ENCODE peak calls at places on chromosomes 6 and 20, in six cellular contexts. C is heart left ventricle, W is Peyer's patch, U is endodermal cell, O is kidney epithelial cell, K is fibroblast of mammary gland. D is an unnamed sample.

GRCh38 chr6:125232466-125232865 is 69.3 kb downstream of the HDDC2 start:
- DNase-seq in U (no peak), O (no peak), W (no peak), C (no peak), K (peak), D (no peak)

GRCh38 chr6:81451787-81452186 is 300.7 kb downstream of the TENT5A start:
- DNase-seq in K (peak), U (peak), C (no peak), O (peak), W (no peak), D (no peak)

GRCh38 chr20:63643499-63643898 is 9.7 kb downstream of the STMN3 start:
- DNase-seq in O (no peak), K (no peak), W (no peak), U (no peak), C (no peak), D (no peak)

GRCh38 chr20:21396045-21396893 is 1.1 kb downstream of the NKX2-4 start:
- DNase-seq in W (no peak), U (peak), C (no peak), K (no peak), O (no peak), D (no peak)

GRCh38 chr6:41344865-41345264 is 9.5 kb downstream of the NCR2 start:
- DNase-seq in O (no peak), W (no peak), C (no peak), U (no peak), K (no peak), D (no peak)

GRCh38 chr6:41505084-41506049 is 40.8 kb upstream of the FOXP4 start:
- DNase-seq in K (peak), O (no peak), W (peak), C (peak), U (peak), D (peak)

GRCh38 chr6:142907544-142907943 is 37.4 kb downstream of the HIVEP2 start:
- DNase-seq in O (no peak), C (no peak), W (no peak), U (no peak), K (no peak), D (no peak)

GRCh38 chr6:56863366-56863765 is 91.5 kb upstream of the BEND6 start:
- DNase-seq in K (peak), U (no peak), C (no peak), O (no peak), W (peak), D (no peak)

GRCh38 chr20:25081065-25081729 is 744 bp downstream of the VSX1 start:
- DNase-seq in C (no peak), K (no peak), O (no peak), W (no peak), U (peak), D (no peak)

GRCh38 chr6:117484052-117484646 is 1.7 kb downstream of the DCBLD1 start:
- DNase-seq in O (no peak), C (no peak), K (no peak), W (no peak), U (no peak), D (no peak)

GRCh38 chr6:143427109-143427817 is 23.2 kb downstream of the ADAT2 start:
- DNase-seq in U (peak), C (peak), W (peak), K (peak), O (no peak), D (peak)

GRCh38 chr20:51697119-51697826 is 70.9 kb downstream of the ATP9A start:
- DNase-seq in K (peak), C (no peak), O (no peak), U (no peak), W (no peak), D (no peak)

GRCh38 chr6:79946242-79946641 is 1.1 kb downstream of the ELOVL4 start:
- DNase-seq in C (no peak), W (no peak), U (peak), K (peak), O (no peak), D (no peak)

GRCh38 chr20:24672886-24673677 is 203.7 kb downstream of the SYNDIG1 start:
- DNase-seq in O (peak), U (no peak), C (no peak), K (peak), W (no peak), D (no peak)

GRCh38 chr6:137116807-137117206 is 56.6 kb downstream of the IL22RA2 start:
- DNase-seq in O (no peak), K (no peak), W (no peak), U (no peak), C (no peak), D (no peak)

GRCh38 chr6:166465671-166466087 is 82.9 kb upstream of the MPC1 start:
- DNase-seq in C (peak), W (no peak), U (no peak), K (peak), O (no peak), D (peak)

GRCh38 chr20:20371681-20372080 is 3.8 kb downstream of the INSM1 start:
- DNase-seq in W (no peak), O (no peak), U (no peak), C (no peak), K (no peak), D (no peak)

GRCh38 chr6:129766959-129767728 is 57.2 kb upstream of the ARHGAP18 start:
- DNase-seq in O (no peak), C (no peak), K (peak), W (peak), U (peak), D (no peak)

GRCh38 chr20:34345426-34345757 is 17.7 kb upstream of the ITCH start:
- DNase-seq in C (no peak), O (no peak), U (no peak), W (no peak), K (no peak), D (no peak)

GRCh38 chr6:149389509-149390297 is 10.4 kb upstream of the SUMO4 start:
- DNase-seq in O (no peak), W (no peak), C (no peak), K (peak), U (no peak), D (no peak)

GRCh38 chr6:149393002-149393679 is 6.9 kb upstream of the SUMO4 start:
- DNase-seq in C (no peak), O (no peak), W (no peak), K (peak), U (no peak), D (no peak)

GRCh38 chr6:149392093-149392492 is 8.0 kb upstream of the SUMO4 start:
- DNase-seq in K (no peak), O (no peak), W (no peak), U (no peak), C (no peak), D (no peak)

GRCh38 chr6:149395185-149395584 is 4.9 kb upstream of the SUMO4 start:
- DNase-seq in W (no peak), U (no peak), K (no peak), C (no peak), O (no peak), D (no peak)

GRCh38 chr6:149392535-149392934 is 7.5 kb upstream of the SUMO4 start:
- DNase-seq in C (no peak), O (no peak), U (no peak), K (no peak), W (no peak), D (no peak)
- TF ChIP-seq CTCF in C (no peak), O (no peak), U (no peak), K (no peak), W (no peak), D (no peak)

GRCh38 chr6:157020398-157021266 is 243.5 kb downstream of the ARID1B start:
- DNase-seq in W (peak), U (peak), K (peak), C (peak), O (no peak), D (peak)

GRCh38 chr6:157017861-157018260 is 240.7 kb downstream of the ARID1B start:
- DNase-seq in W (no peak), O (peak), K (peak), U (no peak), C (no peak), D (no peak)

GRCh38 chr6:157021267-157022021 is 244.3 kb downstream of the ARID1B start:
- DNase-seq in O (peak), W (peak), C (peak), K (peak), U (peak), D (peak)

GRCh38 chr6:157019115-157019628 is 242.0 kb downstream of the ARID1B start:
- DNase-seq in K (peak), U (no peak), O (no peak), C (no peak), W (no peak), D (no peak)

GRCh38 chr6:157019733-157020132 is 242.6 kb downstream of the ARID1B start:
- DNase-seq in O (no peak), W (no peak), C (no peak), U (no peak), K (peak), D (no peak)
- TF ChIP-seq CTCF in O (no peak), W (no peak), C (no peak), U (no peak), K (no peak), D (no peak)

GRCh38 chr6:115972679-115973078 is 88.0 kb downstream of the FRK start:
- DNase-seq in C (no peak), K (no peak), O (no peak), W (no peak), U (no peak), D (no peak)
- TF ChIP-seq CTCF in C (no peak), K (no peak), O (no peak), W (no peak), U (no peak), D (no peak)

DNA sequence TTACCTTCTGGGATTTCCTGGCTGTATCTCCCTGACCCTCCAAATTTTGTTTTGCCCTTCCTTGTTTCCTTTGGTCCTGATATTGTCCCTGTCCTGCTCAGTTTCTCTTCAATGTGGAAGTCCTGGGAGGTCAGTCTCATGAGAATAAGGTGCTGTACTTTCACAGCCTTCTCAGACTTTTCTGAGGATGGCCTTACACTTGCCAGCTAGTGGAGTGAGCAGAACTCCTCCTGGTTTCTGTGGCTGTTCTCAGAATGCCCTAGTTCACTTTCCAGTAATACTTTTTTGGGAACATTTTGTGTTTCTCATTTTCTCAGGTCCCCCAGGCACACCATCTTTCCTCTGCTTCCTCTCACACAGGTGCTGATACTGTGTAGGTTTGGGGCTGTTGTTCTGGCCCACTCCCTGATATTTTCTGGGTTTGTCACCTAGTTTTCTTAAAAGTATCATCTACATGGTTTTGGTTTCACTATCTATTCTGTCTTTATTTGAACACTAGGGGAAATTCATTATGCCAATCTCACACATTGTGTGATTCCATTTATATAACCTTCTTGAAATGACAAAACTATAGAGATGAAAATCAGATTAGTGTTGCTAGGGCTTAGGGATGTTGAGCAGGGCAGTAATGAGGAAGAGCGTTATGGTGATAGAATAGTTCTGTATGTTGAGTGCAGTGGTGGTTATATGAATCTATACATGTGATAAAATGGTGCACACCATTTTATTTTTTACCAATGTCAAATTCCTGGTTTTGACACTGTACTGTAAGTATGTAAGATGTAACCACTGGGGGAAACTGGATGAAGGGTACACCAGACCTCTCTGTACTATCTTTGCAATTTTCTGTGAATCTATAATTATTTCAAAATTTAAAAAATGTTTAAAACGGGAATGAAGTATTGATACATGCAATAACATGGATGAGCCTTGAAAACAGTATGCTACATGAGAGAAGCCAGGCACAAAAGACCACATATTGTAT is 27.2 kb upstream of the BRPF3 start:
- DNase-seq in C (no peak), U (no peak), O (no peak), K (no peak), W (no peak), D (no peak)
- TF ChIP-seq CTCF in C (no peak), U (no peak), O (no peak), K (no peak), W (no peak), D (no peak)

GRCh38 chr20:4998160-4998651 is 3.1 kb downstream of the SLC23A2 start:
- DNase-seq in W (no peak), O (no peak), K (no peak), U (no peak), C (no peak), D (no peak)
- TF ChIP-seq CTCF in W (no peak), O (no peak), K (peak), U (peak), C (no peak), D (no peak)

DNA sequence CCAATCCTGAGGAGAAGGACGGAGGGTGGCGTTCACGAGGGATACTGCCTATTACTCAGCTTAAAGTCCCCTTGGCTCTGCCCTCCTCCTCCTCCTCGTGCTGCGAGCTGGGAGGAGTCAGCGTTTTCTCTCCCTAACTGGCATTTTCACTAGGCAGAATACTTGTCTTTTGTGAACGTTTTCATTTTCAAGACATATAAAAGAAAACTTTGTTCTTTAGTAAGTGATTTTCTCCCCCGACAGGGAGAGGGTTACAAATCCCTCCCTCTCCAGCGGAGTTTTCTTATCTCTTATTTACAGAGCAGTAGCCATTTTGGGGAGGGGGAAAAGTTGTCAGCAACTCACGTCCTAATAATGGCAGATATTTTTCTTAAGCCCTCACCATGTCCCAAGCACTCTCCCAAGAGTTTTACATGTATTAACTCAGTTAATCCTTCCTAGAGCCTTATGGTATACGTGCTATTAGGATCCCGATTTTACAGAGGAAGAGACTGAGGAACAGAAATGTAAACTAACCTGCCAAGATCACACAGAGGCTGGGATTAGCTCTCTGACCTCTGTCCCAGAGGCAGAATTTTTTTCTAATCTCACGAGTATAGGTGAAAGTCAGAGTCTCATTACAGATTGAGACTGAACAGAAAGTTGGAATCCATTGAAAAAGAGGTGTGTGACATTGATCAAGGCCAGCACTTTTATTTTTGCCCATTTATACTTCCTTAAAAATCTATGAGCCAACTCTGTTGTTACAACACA is 30.0 kb upstream of the ZNF217 start:
- DNase-seq in K (peak), C (peak), W (peak), O (peak), U (peak), D (peak)
- TF ChIP-seq CTCF in K (no peak), C (no peak), W (no peak), O (no peak), U (no peak), D (no peak)

GRCh38 chr20:45098096-45098773 is 2.7 kb downstream of the KCNS1 start:
- DNase-seq in W (no peak), K (peak), U (peak), C (no peak), O (no peak), D (no peak)

GRCh38 chr20:45094864-45095574 is 5.9 kb downstream of the KCNS1 start:
- DNase-seq in K (no peak), W (no peak), O (no peak), U (no peak), C (no peak), D (no peak)

GRCh38 chr20:45096781-45097180 is 4.1 kb downstream of the KCNS1 start:
- DNase-seq in W (no peak), C (no peak), U (no peak), K (no peak), O (no peak), D (no peak)

GRCh38 chr20:45095753-45096371 is 5.1 kb downstream of the KCNS1 start:
- DNase-seq in K (peak), W (peak), C (peak), U (peak), O (no peak), D (peak)

GRCh38 chr20:45097485-45098095 is 3.3 kb downstream of the KCNS1 start:
- DNase-seq in W (no peak), U (no peak), O (no peak), C (no peak), K (peak), D (no peak)
- TF ChIP-seq CTCF in W (peak), U (no peak), O (peak), C (no peak), K (peak), D (no peak)

DNA sequence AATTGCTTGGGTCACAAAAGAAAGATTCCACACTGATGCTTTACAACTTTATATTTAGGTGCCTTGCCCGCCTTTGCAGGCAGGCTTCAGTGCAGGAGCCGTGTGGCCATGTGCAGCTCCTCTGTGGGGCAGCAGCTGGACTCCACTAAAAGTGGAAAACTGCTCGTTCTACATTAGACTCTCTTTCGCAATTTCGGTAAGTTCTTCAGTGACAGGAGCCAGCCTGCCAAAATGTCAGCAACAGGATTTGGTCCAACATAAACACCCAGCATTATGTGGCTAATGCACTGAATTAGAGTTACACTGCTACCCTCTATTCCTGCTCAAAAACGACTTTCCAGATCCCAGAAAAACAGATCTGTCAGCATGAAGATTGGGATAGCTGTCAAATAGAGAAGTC is 174.4 kb upstream of the KCNK16 start:
- DNase-seq in K (peak), U (no peak), W (peak), O (no peak), C (peak), D (peak)
- TF ChIP-seq CTCF in K (no peak), U (no peak), W (no peak), O (no peak), C (no peak), D (no peak)

D was measured in uterus.